ENCODE peak calls at places on chromosomes 4 and X, in five cellular contexts. X is CD8-positive, alpha-beta T cell; J is myocyte; Z is HTR-8/SVneo; D is NCI-H2227 treated with DMSO at 0.1 percent for 48 hours. T is an unnamed sample.

GRCh38 chr4:813900-814299 is 12.0 kb downstream of the CPLX1 start:
- DNase-seq in X (no peak), J (no peak), Z (no peak), D (no peak), T (peak; percentile 35)

GRCh38 chr4:152090543-152090942 is 329.7 kb upstream of the GATB start:
- DNase-seq in X (no peak), J (no peak), Z (peak; percentile 30), D (peak; percentile 8), T (no peak)

GRCh38 chrX:123803331-123803983 is 56.4 kb upstream of the XIAP start:
- DNase-seq in X (peak; percentile 3), J (peak; percentile 86), Z (peak; percentile 20), D (peak; percentile 64), T (peak; percentile 68)

GRCh38 chrX:31314921-31315320 is 243.1 kb upstream of the FTHL17 start:
- DNase-seq in X (no peak), J (peak; percentile 19), Z (no peak), D (no peak), T (no peak)

GRCh38 chr4:3013839-3014350 is 50.5 kb downstream of the GRK4 start:
- DNase-seq in X (no peak), J (no peak), Z (no peak), D (no peak), T (peak; percentile 84)

GRCh38 chr4:93416337-93417102 is 412.0 kb upstream of the ATOH1 start:
- DNase-seq in X (no peak), J (no peak), Z (no peak), D (no peak), T (no peak)

GRCh38 chr4:64784125-64784524 is 374.9 kb upstream of the TECRL start:
- DNase-seq in X (no peak), J (peak; percentile 13), Z (no peak), D (no peak), T (no peak)

GRCh38 chr4:87985097-87985886 is 9.8 kb downstream of the SPP1 start:
- DNase-seq in X (no peak), J (peak; percentile 73), Z (no peak), D (no peak), T (peak; percentile 38)

GRCh38 chr4:67713531-67714247 is 12.7 kb upstream of the UBA6 start:
- DNase-seq in X (no peak), J (no peak), Z (no peak), D (no peak), T (no peak)

GRCh38 chr4:168388890-168389289 is 70.3 kb upstream of the DDX60 start:
- DNase-seq in X (no peak), J (no peak), Z (no peak), D (no peak), T (no peak)

GRCh38 chr4:164937576-164938270 is 39.7 kb downstream of the TRIM61 start:
- DNase-seq in X (no peak), J (peak; percentile 74), Z (no peak), D (no peak), T (peak; percentile 50)

GRCh38 chrX:133171962-133172708 is 46.0 kb downstream of the TFDP3 start:
- DNase-seq in X (no peak), J (peak; percentile 5), Z (no peak), D (peak; percentile 3), T (peak; percentile 16)

GRCh38 chrX:84453351-84454246 is 48.7 kb downstream of the HDX start:
- DNase-seq in X (no peak), J (peak; percentile 39), Z (no peak), D (no peak), T (no peak)

GRCh38 chr4:123463869-123464268 is 67.3 kb downstream of the SPRY1 start:
- DNase-seq in X (no peak), J (no peak), Z (no peak), D (no peak), T (no peak)

GRCh38 chr4:174423257-174423944 is 98.9 kb downstream of the HPGD start:
- DNase-seq in X (no peak), J (peak; percentile 60), Z (peak; percentile 44), D (no peak), T (peak; percentile 25)

GRCh38 chr4:78749972-78750727 is 26.0 kb upstream of the BMP2K start:
- DNase-seq in X (no peak), J (no peak), Z (no peak), D (no peak), T (peak; percentile 87)

GRCh38 chrX:15269618-15270521 is at the start of gene ASB9:
- DNase-seq in X (no peak), J (peak; percentile 42), Z (peak; percentile 70), D (no peak), T (peak; percentile 22)

GRCh38 chrX:13087322-13088154 is 43.1 kb upstream of the FAM9C start:
- DNase-seq in X (peak; percentile 41), J (no peak), Z (no peak), D (no peak), T (peak; percentile 95)

GRCh38 chrX:11341274-11342256 is 48.4 kb downstream of the AMELX start:
- DNase-seq in X (no peak), J (peak; percentile 62), Z (no peak), D (no peak), T (peak; percentile 20)

GRCh38 chr4:102722740-102723139 is 38.0 kb downstream of the MANBA start:
- DNase-seq in X (no peak), J (no peak), Z (no peak), D (no peak), T (no peak)

GRCh38 chrX:130170752-130171445 is 863 bp upstream of the RAB33A start:
- DNase-seq in X (peak; percentile 34), J (no peak), Z (no peak), D (peak; percentile 93), T (peak; percentile 80)

GRCh38 chr4:132123870-132124623 is 1025.0 kb upstream of the PCDH10 start:
- DNase-seq in X (no peak), J (no peak), Z (no peak), D (peak; percentile 8), T (peak; percentile 26)

GRCh38 chrX:17521871-17522693 is 147.1 kb downstream of the NHS start:
- DNase-seq in X (no peak), J (peak; percentile 11), Z (peak; percentile 46), D (no peak), T (peak; percentile 6)